ENCODE peak calls at places on chromosome 18, in six cellular contexts. R is fibroblast of pulmonary artery, D is MM.1S, O is GM06990, V is esophagus squamous epithelium, N is PC-9. G is an unnamed sample.

GRCh38 chr18:66872277-66872676 is 268.4 kb upstream of the CDH19 start:
- DNase-seq in O (no peak), R (peak), V (no peak), D (peak), N (no peak), G (peak)

GRCh38 chr18:614980-615607 is 18.3 kb downstream of the CLUL1 start:
- DNase-seq in O (no peak), D (no peak), R (no peak), V (no peak), N (no peak), G (no peak)

GRCh38 chr18:69402219-69402989 is 1.7 kb downstream of the DOK6 start:
- DNase-seq in D (no peak), O (no peak), V (no peak), N (no peak), R (no peak), G (peak)

GRCh38 chr18:40179647-40180175 is 1775.3 kb upstream of the PIK3C3 start:
- DNase-seq in D (no peak), N (no peak), V (no peak), R (peak), O (no peak), G (peak)

GRCh38 chr18:43277164-43277600 is at the start of gene SYT4:
- DNase-seq in R (peak), N (no peak), O (no peak), D (no peak), V (no peak), G (peak)

GRCh38 chr18:9971313-9971920 is 57.6 kb downstream of the VAPA start:
- DNase-seq in O (no peak), D (peak), N (peak), V (no peak), R (peak), G (peak)

GRCh38 chr18:34352385-34353163 is 127.9 kb upstream of the NOL4 start:
- DNase-seq in R (peak), N (no peak), V (no peak), D (no peak), O (no peak), G (peak)

GRCh38 chr18:70931942-70932814 is 643.3 kb downstream of the SOCS6 start:
- DNase-seq in V (no peak), N (no peak), O (no peak), R (peak), D (peak), G (peak)

GRCh38 chr18:13439475-13439874 is 220.9 kb downstream of the LDLRAD4 start:
- DNase-seq in D (no peak), O (no peak), V (no peak), R (no peak), N (no peak), G (no peak)

GRCh38 chr18:3713166-3713565 is 263.2 kb downstream of the TGIF1 start:
- DNase-seq in O (no peak), D (no peak), N (no peak), R (peak), V (no peak), G (peak)

GRCh38 chr18:13264091-13264777 is 45.7 kb downstream of the LDLRAD4 start:
- DNase-seq in R (no peak), D (no peak), N (no peak), V (no peak), O (no peak), G (peak)

GRCh38 chr18:70284976-70285610 is 3.8 kb upstream of the SOCS6 start:
- DNase-seq in D (no peak), V (no peak), O (no peak), N (no peak), R (no peak), G (no peak)

GRCh38 chr18:49944681-49945080 is 131.3 kb upstream of the ACAA2 start:
- DNase-seq in V (no peak), R (peak), N (no peak), D (no peak), O (no peak), G (peak)

GRCh38 chr18:57353940-57354461 is 1.6 kb downstream of the ST8SIA3 start:
- DNase-seq in D (no peak), R (peak), N (no peak), O (no peak), V (no peak), G (peak)

GRCh38 chr18:62436636-62437519 is 85.9 kb upstream of the ZCCHC2 start:
- DNase-seq in D (no peak), N (no peak), O (no peak), R (peak), V (no peak), G (peak)

GRCh38 chr18:1452821-1453220 is 548.1 kb downstream of the ADCYAP1 start:
- DNase-seq in O (no peak), V (no peak), D (no peak), N (no peak), R (no peak), G (no peak)

GRCh38 chr18:51762373-51762772 is 564.9 kb upstream of the MEX3C start:
- DNase-seq in R (no peak), D (peak), N (no peak), O (no peak), V (no peak), G (no peak)
- H3K4me3 ChIP-seq in R (no peak), D (peak), N (no peak), O (no peak), V (no peak), G (no peak)

DNA sequence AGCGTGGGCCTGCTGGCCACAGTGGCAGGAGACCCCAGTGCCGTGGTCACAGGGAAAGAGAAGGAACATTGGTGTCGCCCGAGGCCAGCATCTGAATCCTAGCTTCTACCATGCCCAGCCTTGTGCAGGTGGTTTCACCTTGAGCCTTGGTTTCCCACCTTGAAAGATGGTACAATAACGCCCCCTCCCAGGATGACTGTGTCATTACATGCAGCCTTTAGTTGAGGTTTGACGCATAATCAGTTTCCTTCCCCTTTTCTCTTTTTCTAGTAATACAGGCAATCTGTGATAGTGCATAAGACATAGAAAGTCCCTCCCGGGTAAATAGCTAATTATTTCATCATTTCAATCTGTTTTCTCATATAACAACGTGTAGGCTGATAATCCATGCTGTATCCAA is 29.9 kb upstream of the ZNF407 start:
- DNase-seq in O (no peak), N (no peak), D (no peak), V (no peak), R (no peak), G (no peak)
- TF ChIP-seq CTCF in O (no peak), N (no peak), D (no peak), V (no peak), R (no peak), G (no peak)

DNA sequence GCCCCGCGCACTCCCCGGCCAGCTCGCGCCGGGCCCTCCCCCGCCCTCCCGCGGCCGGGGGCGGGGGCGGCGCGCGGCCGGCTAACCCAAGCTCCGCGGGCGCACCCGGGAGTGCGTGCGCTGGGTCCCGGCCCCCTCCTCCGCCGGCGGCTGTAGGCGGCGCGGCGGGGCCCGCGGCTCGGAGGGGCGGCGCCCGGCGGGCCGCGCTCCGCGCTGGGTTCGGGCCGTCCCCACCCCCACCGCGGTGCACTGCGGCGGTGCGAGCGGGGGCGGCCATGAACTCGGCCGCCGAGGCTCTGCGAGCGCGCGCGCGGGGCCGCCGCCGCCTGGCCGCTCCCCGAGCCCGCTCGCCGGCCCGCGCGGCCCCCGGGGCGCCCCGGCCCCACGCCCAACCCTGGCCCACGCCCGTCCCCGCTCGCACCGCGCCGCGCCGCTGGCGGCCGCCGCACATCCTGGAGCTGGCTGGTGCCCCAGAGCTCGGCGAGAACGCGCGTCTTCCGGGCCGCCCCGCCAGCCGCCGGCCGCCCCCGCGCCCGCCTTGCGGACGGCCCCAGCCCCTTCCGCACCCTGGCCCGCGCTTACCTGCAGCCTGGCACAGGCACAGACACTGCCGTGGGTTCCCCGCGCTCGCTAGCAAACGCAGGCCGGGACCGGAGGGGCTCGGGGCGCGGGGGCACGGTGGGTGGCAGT is at the start of gene ZBTB14:
- DNase-seq in N (no peak), D (peak), V (no peak), R (peak), O (peak), G (peak)
- H3K4me3 ChIP-seq in N (peak), D (peak), V (peak), R (peak), O (peak), G (peak)

DNA sequence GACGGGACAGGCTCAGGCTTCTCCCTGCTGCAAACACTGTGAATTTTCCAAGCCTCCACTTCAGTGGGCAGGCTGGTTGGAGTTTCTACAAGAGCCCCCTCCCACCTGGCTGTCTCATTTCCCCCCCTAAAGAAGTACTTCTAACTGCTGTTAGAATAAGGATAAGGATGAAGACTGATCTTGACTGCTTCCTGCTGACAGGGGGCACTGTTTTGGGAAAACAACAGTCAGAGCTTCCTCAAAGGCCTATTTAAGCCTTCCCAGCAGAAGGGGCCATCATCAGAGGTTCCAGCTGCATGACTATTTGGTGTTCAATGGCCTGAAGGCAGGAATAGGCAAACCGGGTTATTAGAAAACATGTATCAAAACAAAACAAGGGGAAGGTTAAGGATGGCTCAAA is 1162.8 kb downstream of the DSC3 start:
- DNase-seq in O (no peak), V (no peak), R (no peak), D (no peak), N (no peak), G (no peak)
- TF ChIP-seq CTCF in O (no peak), V (no peak), R (no peak), D (no peak), N (no peak), G (no peak)

G was measured in fibroblast of lung.